ENCODE peak calls at places on chromosomes 16 and 17, in nine cellular contexts. S is prostate gland, W is heart right ventricle, R is dorsolateral prefrontal cortex, L is ascending aorta, N is transverse colon, V is astrocyte of the cerebellum, C is kidney, E is choroid plexus epithelial cell. U is an unnamed sample.

GRCh38 chr16:57764341-57765159 is 29.0 kb downstream of the KATNB1 start:
- DNase-seq in R (no peak), V (peak), S (no peak), E (peak), C (peak), N (no peak), W (no peak), L (no peak), U (peak)

GRCh38 chr17:78676415-78677302 is 99.5 kb upstream of the DNAH17 start:
- DNase-seq in R (no peak), E (no peak), N (no peak), S (no peak), L (no peak), W (no peak), V (no peak), C (no peak), U (no peak)

GRCh38 chr17:2689411-2690164 is 22.0 kb downstream of the CLUH start:
- DNase-seq in N (no peak), R (peak), E (no peak), W (peak), C (peak), V (no peak), L (no peak), S (no peak), U (no peak)

GRCh38 chr16:23333034-23333579 is 31.0 kb downstream of the SCNN1B start:
- DNase-seq in L (no peak), C (peak), E (no peak), S (no peak), R (no peak), V (no peak), W (no peak), N (no peak), U (no peak)

GRCh38 chr16:27676807-27677206 is 126.9 kb downstream of the KATNIP start:
- DNase-seq in W (no peak), N (no peak), C (no peak), E (peak), V (no peak), L (no peak), R (no peak), S (no peak), U (no peak)

GRCh38 chr17:35192708-35193107 is 1.5 kb downstream of the SLC35G3 start:
- DNase-seq in S (no peak), L (no peak), V (no peak), E (no peak), N (no peak), R (no peak), C (no peak), W (no peak), U (no peak)

GRCh38 chr16:70159355-70160348 is 13.9 kb upstream of the CLEC18C start:
- DNase-seq in V (peak), N (no peak), S (peak), E (peak), L (no peak), W (peak), R (no peak), C (no peak), U (peak)

GRCh38 chr17:18966831-18967624 is 15.1 kb downstream of the SLC5A10 start:
- DNase-seq in C (no peak), N (peak), S (no peak), L (no peak), V (peak), W (no peak), R (no peak), E (peak), U (peak)

GRCh38 chr17:75440738-75441448 is 15.5 kb upstream of the TMEM94 start:
- DNase-seq in V (no peak), R (no peak), C (no peak), W (peak), L (no peak), E (peak), S (no peak), N (no peak), U (no peak)

GRCh38 chr16:1688807-1689560 is 10.9 kb downstream of the JPT2 start:
- DNase-seq in E (peak), N (no peak), V (peak), L (peak), W (peak), C (peak), R (no peak), S (peak), U (peak)

GRCh38 chr16:21214086-21214485 is 2.7 kb upstream of the ZP2 start:
- DNase-seq in W (no peak), R (no peak), S (no peak), L (no peak), E (no peak), C (no peak), N (no peak), V (no peak), U (no peak)

GRCh38 chr17:72804949-72805348 is 287.5 kb downstream of the SLC39A11 start:
- DNase-seq in C (no peak), N (no peak), V (no peak), L (no peak), E (no peak), S (no peak), R (no peak), W (no peak), U (no peak)

GRCh38 chr17:7476474-7476873 is 3.0 kb downstream of the ZBTB4 start:
- DNase-seq in E (peak), R (no peak), W (no peak), N (no peak), V (peak), C (peak), L (no peak), S (no peak), U (peak)

GRCh38 chr17:56604691-56605090 is 11.2 kb downstream of the NOG start:
- DNase-seq in E (no peak), C (no peak), R (no peak), L (no peak), N (no peak), S (no peak), W (no peak), V (no peak), U (no peak)

GRCh38 chr17:14469971-14470370 is 169.1 kb downstream of the HS3ST3B1 start:
- DNase-seq in L (no peak), W (no peak), E (no peak), R (no peak), S (no peak), V (no peak), N (no peak), C (no peak), U (no peak)

GRCh38 chr16:12723681-12724080 is 80.0 kb downstream of the CPPED1 start:
- DNase-seq in S (no peak), C (no peak), W (no peak), R (no peak), L (no peak), E (no peak), V (no peak), N (no peak), U (no peak)

GRCh38 chr17:21174719-21175118 is 39.2 kb downstream of the TMEM11 start:
- DNase-seq in C (no peak), W (no peak), S (no peak), L (no peak), E (peak), N (no peak), R (no peak), V (no peak), U (peak)

GRCh38 chr17:75531724-75532090 is 6.2 kb downstream of the LLGL2 start:
- DNase-seq in S (no peak), C (no peak), N (no peak), E (no peak), V (no peak), L (no peak), W (no peak), R (no peak), U (no peak)

GRCh38 chr16:75288596-75289120 is 37.2 kb upstream of the BCAR1 start:
- DNase-seq in N (no peak), C (no peak), E (no peak), W (no peak), V (no peak), S (no peak), R (no peak), L (no peak), U (no peak)

GRCh38 chr17:47225436-47225858 is 16.3 kb downstream of the MYL4 start:
- DNase-seq in V (peak), R (no peak), S (peak), W (peak), E (peak), L (peak), C (no peak), N (peak), U (peak)

GRCh38 chr17:17254026-17254425 is 17.1 kb upstream of the FLCN start:
- DNase-seq in W (no peak), E (no peak), N (no peak), R (no peak), S (no peak), C (no peak), L (no peak), V (no peak), U (no peak)

GRCh38 chr17:81111066-81111465 is 54.2 kb upstream of the PVALEF start:
- DNase-seq in E (no peak), V (no peak), W (no peak), L (no peak), N (no peak), C (no peak), S (no peak), R (no peak), U (no peak)

GRCh38 chr16:88367560-88367959 is 15.2 kb upstream of the ZNF469 start:
- DNase-seq in C (peak), N (no peak), V (no peak), E (no peak), W (no peak), R (no peak), S (no peak), L (no peak), U (no peak)

GRCh38 chr17:46057366-46057765 is 58.3 kb downstream of the STH start:
- DNase-seq in C (no peak), L (no peak), N (no peak), W (no peak), E (peak), R (no peak), S (no peak), V (no peak), U (no peak)

GRCh38 chr16:2664522-2665096 is 17.7 kb upstream of the KCTD5 start:
- DNase-seq in S (peak), R (no peak), C (no peak), V (no peak), N (no peak), E (no peak), L (no peak), W (no peak), U (no peak)

GRCh38 chr16:22189473-22190168 is 16.5 kb upstream of the EEF2K start:
- DNase-seq in L (peak), S (peak), V (no peak), N (peak), C (peak), E (peak), R (no peak), W (peak), U (peak)

GRCh38 chr17:51298508-51299371 is 38.4 kb downstream of the UTP18 start:
- DNase-seq in N (no peak), E (peak), C (no peak), S (no peak), R (no peak), L (no peak), V (peak), W (no peak), U (peak)

GRCh38 chr17:27578718-27579085 is 52.3 kb upstream of the LGALS9 start:
- DNase-seq in S (no peak), L (no peak), R (no peak), C (no peak), W (no peak), E (peak), N (no peak), V (no peak), U (peak)

GRCh38 chr16:81424761-81425160 is 19.8 kb upstream of the CMIP start:
- DNase-seq in S (no peak), C (no peak), N (no peak), R (no peak), L (no peak), E (no peak), V (no peak), W (no peak), U (no peak)
- H3K4me3 ChIP-seq in S (no peak), C (no peak), N (no peak), R (no peak), L (no peak), E (no peak), V (no peak), W (no peak), U (no peak)

GRCh38 chr16:81401035-81401950 is 43.3 kb upstream of the CMIP start:
- DNase-seq in R (no peak), E (peak), S (peak), C (no peak), V (no peak), W (peak), N (peak), L (no peak), U (peak)
- H3K4me3 ChIP-seq in R (no peak), E (no peak), S (no peak), C (no peak), V (no peak), W (no peak), N (no peak), L (no peak), U (no peak)

GRCh38 chr17:40067710-40068109 is 4.9 kb downstream of the THRA start:
- DNase-seq in S (no peak), V (no peak), W (no peak), L (no peak), E (no peak), C (no peak), N (no peak), R (no peak), U (no peak)

GRCh38 chr17:40068129-40068581 is 5.4 kb downstream of the THRA start:
- DNase-seq in L (no peak), C (no peak), R (no peak), V (no peak), E (no peak), N (no peak), S (no peak), W (peak), U (no peak)

GRCh38 chr17:40068917-40069750 is 6.4 kb downstream of the THRA start:
- DNase-seq in R (peak), W (peak), E (peak), C (peak), L (peak), N (peak), V (no peak), S (peak), U (peak)

GRCh38 chr17:40069751-40070643 is 7.2 kb downstream of the THRA start:
- DNase-seq in R (no peak), S (peak), W (peak), V (no peak), L (no peak), C (peak), N (peak), E (peak), U (no peak)

GRCh38 chr17:40068584-40068916 is 5.8 kb downstream of the THRA start:
- DNase-seq in V (no peak), E (no peak), R (no peak), L (no peak), C (no peak), N (no peak), S (no peak), W (no peak), U (no peak)
- H3K4me3 ChIP-seq in V (peak), E (peak), R (peak), L (peak), C (peak), N (peak), S (no peak), W (peak), U (peak)

GRCh38 chr17:43020030-43020621 is 2.1 kb downstream of the VAT1 start:
- DNase-seq in R (no peak), S (no peak), E (peak), W (peak), L (no peak), V (no peak), C (peak), N (no peak), U (peak)
- H3K4me3 ChIP-seq in R (no peak), S (no peak), E (peak), W (peak), L (peak), V (peak), C (no peak), N (peak), U (peak)

GRCh38 chr16:48382131-48382530 is 3.1 kb downstream of the SIAH1 start:
- DNase-seq in E (no peak), W (no peak), R (no peak), N (no peak), V (no peak), L (no peak), S (no peak), C (no peak), U (no peak)
- H3K4me3 ChIP-seq in E (no peak), W (no peak), R (no peak), N (no peak), V (no peak), L (no peak), S (no peak), C (no peak), U (no peak)

DNA sequence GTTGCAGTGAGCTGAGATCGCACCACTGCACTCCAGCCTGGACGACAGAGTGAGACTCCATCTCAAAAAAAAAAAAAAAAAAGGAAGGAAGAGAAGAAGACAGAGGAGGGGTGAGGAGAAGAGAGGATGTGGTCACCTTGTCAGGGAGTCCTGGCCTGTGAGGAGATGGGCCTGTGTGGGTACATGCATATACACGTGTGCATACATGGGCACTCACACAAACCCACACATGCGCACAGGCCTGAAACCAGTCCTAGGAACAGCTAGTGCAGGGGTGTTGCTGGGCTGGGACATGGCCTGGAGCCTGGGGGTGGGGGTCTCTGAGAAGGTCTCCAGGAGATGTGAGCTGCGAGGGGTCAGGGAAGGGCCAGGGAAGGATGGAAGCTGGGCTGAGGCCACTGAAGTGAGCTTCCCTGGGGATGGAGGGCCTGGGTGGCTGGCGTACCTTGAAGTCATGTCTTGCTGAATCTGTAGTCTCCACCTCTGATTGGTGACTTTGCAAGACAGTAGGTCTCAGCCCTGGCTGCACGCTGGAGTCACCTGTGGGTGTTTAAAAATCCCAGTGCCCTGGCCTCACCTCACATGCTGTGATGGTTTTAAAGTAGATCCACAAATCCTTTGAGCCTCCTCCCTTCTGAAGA is 72.4 kb downstream of the MRM1 start:
- DNase-seq in V (no peak), C (no peak), N (no peak), W (no peak), E (no peak), R (no peak), S (no peak), L (no peak), U (no peak)
- H3K4me3 ChIP-seq in V (no peak), C (no peak), N (no peak), W (no peak), E (no peak), R (no peak), S (no peak), L (no peak), U (no peak)

GRCh38 chr17:1391577-1391976 is 8.4 kb downstream of the YWHAE start:
- DNase-seq in W (no peak), E (no peak), R (no peak), C (no peak), S (no peak), V (no peak), N (no peak), L (no peak), U (no peak)
- H3K4me3 ChIP-seq in W (no peak), E (no peak), R (no peak), C (no peak), S (no peak), V (no peak), N (no peak), L (peak), U (peak)

GRCh38 chr16:54651851-54652770 is 278.6 kb upstream of the IRX5 start:
- DNase-seq in V (no peak), R (no peak), E (no peak), L (no peak), C (no peak), N (no peak), W (no peak), S (no peak), U (no peak)

GRCh38 chr16:54654429-54654828 is 276.2 kb upstream of the IRX5 start:
- DNase-seq in R (no peak), W (no peak), C (no peak), S (no peak), L (no peak), N (no peak), V (no peak), E (no peak), U (no peak)

GRCh38 chr16:54657058-54657708 is 273.5 kb upstream of the IRX5 start:
- DNase-seq in V (peak), S (no peak), L (no peak), N (no peak), E (peak), C (no peak), W (no peak), R (no peak), U (no peak)

GRCh38 chr16:54657709-54658102 is 273.0 kb upstream of the IRX5 start:
- DNase-seq in L (no peak), E (peak), V (no peak), R (no peak), C (no peak), S (peak), N (no peak), W (no peak), U (no peak)

GRCh38 chr16:54655171-54655590 is 275.5 kb upstream of the IRX5 start:
- DNase-seq in R (no peak), L (no peak), V (peak), C (no peak), N (no peak), E (peak), W (peak), S (peak), U (no peak)
- H3K4me3 ChIP-seq in R (no peak), L (peak), V (no peak), C (no peak), N (peak), E (peak), W (peak), S (no peak), U (no peak)